ENCODE peak calls at places on chromosomes 16 and 17, in eight cellular contexts. I, Y, J, T, Q, W, A and Z are unnamed samples.

GRCh38 chr17:79616801-79617200 is 6.0 kb upstream of the RBFOX3 start:
- DNase-seq in I (no peak), Y (no peak), J (no peak), T (no peak), Q (no peak), W (no peak), A (no peak), Z (no peak)

GRCh38 chr16:51816929-51817328 is 665.9 kb upstream of the SALL1 start:
- DNase-seq in I (no peak), Y (no peak), J (no peak), T (no peak), Q (no peak), W (no peak), A (no peak), Z (no peak)

GRCh38 chr17:6286239-6286638 is 148.7 kb downstream of the AIPL1 start:
- DNase-seq in I (no peak), Y (no peak), J (no peak), T (no peak), Q (no peak), W (no peak), A (no peak), Z (no peak)

GRCh38 chr16:797120-797420 is 3.5 kb downstream of the GNG13 start:
- DNase-seq in I (no peak), Y (no peak), J (no peak), T (no peak), Q (no peak), W (no peak), A (no peak), Z (no peak)

GRCh38 chr16:47492428-47493357 is 31.6 kb downstream of the PHKB start:
- DNase-seq in I (no peak), Y (no peak), J (peak), T (no peak), Q (peak), W (no peak), A (peak), Z (no peak)

GRCh38 chr17:39617446-39618251 is 9.1 kb upstream of the PPP1R1B start:
- DNase-seq in I (peak), Y (no peak), J (peak), T (peak), Q (peak), W (no peak), A (peak), Z (no peak)

GRCh38 chr17:20955437-20956323 is 87.1 kb downstream of the USP22 start:
- DNase-seq in I (no peak), Y (no peak), J (no peak), T (no peak), Q (peak), W (no peak), A (peak), Z (no peak)

GRCh38 chr17:73552300-73553088 is 91.8 kb downstream of the SDK2 start:
- DNase-seq in I (peak), Y (no peak), J (no peak), T (no peak), Q (no peak), W (no peak), A (no peak), Z (no peak)

GRCh38 chr16:80197790-80198201 is 343.0 kb upstream of the DYNLRB2 start:
- DNase-seq in I (no peak), Y (no peak), J (no peak), T (peak), Q (no peak), W (no peak), A (no peak), Z (no peak)

GRCh38 chr16:81522141-81522701 is 77.6 kb downstream of the CMIP start:
- DNase-seq in I (no peak), Y (no peak), J (peak), T (no peak), Q (no peak), W (no peak), A (no peak), Z (no peak)

GRCh38 chr17:79463421-79464309 is 147.2 kb downstream of the RBFOX3 start:
- DNase-seq in I (no peak), Y (no peak), J (no peak), T (no peak), Q (no peak), W (no peak), A (no peak), Z (no peak)

GRCh38 chr17:81966343-81967243 is 5.6 kb upstream of the NOTUM start:
- DNase-seq in I (peak), Y (no peak), J (no peak), T (no peak), Q (peak), W (no peak), A (peak), Z (no peak)

GRCh38 chr16:86129541-86129940 is 230.6 kb downstream of the IRF8 start:
- DNase-seq in I (no peak), Y (no peak), J (no peak), T (no peak), Q (no peak), W (no peak), A (no peak), Z (no peak)

GRCh38 chr16:65178151-65178550 is 56.3 kb upstream of the CDH11 start:
- DNase-seq in I (no peak), Y (no peak), J (no peak), T (no peak), Q (no peak), W (no peak), A (no peak), Z (no peak)

GRCh38 chr16:64470916-64471315 is 650.9 kb downstream of the CDH11 start:
- DNase-seq in I (no peak), Y (no peak), J (no peak), T (no peak), Q (no peak), W (no peak), A (no peak), Z (no peak)

GRCh38 chr17:39001703-39002637 is 34.8 kb upstream of the FBXO47 start:
- DNase-seq in I (no peak), Y (no peak), J (no peak), T (peak), Q (peak), W (no peak), A (no peak), Z (no peak)

GRCh38 chr17:44602390-44602789 is 45.1 kb downstream of the FZD2 start:
- DNase-seq in I (peak), Y (no peak), J (no peak), T (no peak), Q (no peak), W (no peak), A (no peak), Z (no peak)

GRCh38 chr17:79479876-79480275 is 131.0 kb downstream of the RBFOX3 start:
- DNase-seq in I (no peak), Y (no peak), J (no peak), T (no peak), Q (no peak), W (no peak), A (no peak), Z (no peak)

GRCh38 chr16:65869261-65869660 is 497.2 kb upstream of the CDH5 start:
- DNase-seq in I (no peak), Y (no peak), J (no peak), T (no peak), Q (no peak), W (no peak), A (no peak), Z (no peak)

GRCh38 chr17:8807070-8807550 is 7.9 kb upstream of the MFSD6L start:
- DNase-seq in I (no peak), Y (no peak), J (no peak), T (no peak), Q (no peak), W (peak), A (no peak), Z (no peak)